ENCODE peak calls at places on chromosomes 12 and 14, in four cellular contexts. One of them, this sample, is unnamed.
A peak's percentile ranks its signal among the peaks of the same experiment; 100 is the strongest.

GRCh38 chr12:95626854-95627253 is 75.6 kb upstream of the USP44 start:
- DNase-seq in bronchial epithelial cell: no peak
- DNase-seq in WERI-Rb-1: no peak
- DNase-seq in CD4-positive, alpha-beta T cell: no peak
- DNase-seq in this sample: no peak

GRCh38 chr14:88493392-88494185 is 61.2 kb downstream of the PTPN21 start:
- DNase-seq in bronchial epithelial cell: no peak
- DNase-seq in CD4-positive, alpha-beta T cell: no peak
- DNase-seq in WERI-Rb-1: no peak
- DNase-seq in this sample: no peak

GRCh38 chr14:81440041-81440440 is 39.9 kb upstream of the STON2 start:
- DNase-seq in CD4-positive, alpha-beta T cell: no peak
- DNase-seq in bronchial epithelial cell: no peak
- DNase-seq in WERI-Rb-1: no peak
- DNase-seq in this sample: no peak

GRCh38 chr14:99067141-99067920 is 204.7 kb downstream of the BCL11B start:
- DNase-seq in bronchial epithelial cell: no peak
- DNase-seq in WERI-Rb-1: no peak
- DNase-seq in CD4-positive, alpha-beta T cell: no peak
- DNase-seq in this sample: no peak

GRCh38 chr14:105387530-105387922 is 10.8 kb upstream of the TEX22 start:
- DNase-seq in CD4-positive, alpha-beta T cell: no peak
- DNase-seq in WERI-Rb-1: no peak
- DNase-seq in bronchial epithelial cell: no peak
- DNase-seq in this sample: no peak

GRCh38 chr12:8045952-8046944 is 13.7 kb downstream of the FOXJ2 start:
- DNase-seq in bronchial epithelial cell: peak; percentile 59
- DNase-seq in CD4-positive, alpha-beta T cell: peak; percentile 78
- DNase-seq in WERI-Rb-1: peak; percentile 72
- DNase-seq in this sample: peak; percentile 60

GRCh38 chr12:19263666-19264065 is 134.1 kb downstream of the PLEKHA5 start:
- DNase-seq in bronchial epithelial cell: no peak
- DNase-seq in CD4-positive, alpha-beta T cell: no peak
- DNase-seq in WERI-Rb-1: no peak
- DNase-seq in this sample: no peak

GRCh38 chr12:6950401-6950801 is 755 bp upstream of the PTPN6 start:
- DNase-seq in WERI-Rb-1: no peak
- DNase-seq in bronchial epithelial cell: no peak
- DNase-seq in CD4-positive, alpha-beta T cell: no peak
- DNase-seq in this sample: no peak

GRCh38 chr14:74886001-74886400 is 4.3 kb downstream of the DLST start:
- DNase-seq in CD4-positive, alpha-beta T cell: no peak
- DNase-seq in WERI-Rb-1: no peak
- DNase-seq in bronchial epithelial cell: peak; percentile 40
- DNase-seq in this sample: no peak

GRCh38 chr14:72553656-72554055 is 340.2 kb downstream of the DPF3 start:
- DNase-seq in bronchial epithelial cell: no peak
- DNase-seq in CD4-positive, alpha-beta T cell: no peak
- DNase-seq in WERI-Rb-1: no peak
- DNase-seq in this sample: no peak

GRCh38 chr12:112482734-112483133 is 64.0 kb downstream of the PTPN11 start:
- DNase-seq in bronchial epithelial cell: no peak
- DNase-seq in WERI-Rb-1: no peak
- DNase-seq in CD4-positive, alpha-beta T cell: no peak
- DNase-seq in this sample: no peak

GRCh38 chr14:69105326-69105725 is 47.6 kb downstream of the DCAF5 start:
- DNase-seq in WERI-Rb-1: no peak
- DNase-seq in bronchial epithelial cell: peak; percentile 71
- DNase-seq in CD4-positive, alpha-beta T cell: no peak
- DNase-seq in this sample: no peak

GRCh38 chr12:34625116-34625515 is 602.8 kb downstream of the ALG10 start:
- DNase-seq in WERI-Rb-1: no peak
- DNase-seq in bronchial epithelial cell: peak; percentile 4
- DNase-seq in CD4-positive, alpha-beta T cell: no peak
- DNase-seq in this sample: no peak
- TF ChIP-seq CTCF in WERI-Rb-1: peak; percentile 3
- TF ChIP-seq CTCF in bronchial epithelial cell: no peak
- TF ChIP-seq CTCF in CD4-positive, alpha-beta T cell: no peak
- TF ChIP-seq CTCF in this sample: no peak

DNA sequence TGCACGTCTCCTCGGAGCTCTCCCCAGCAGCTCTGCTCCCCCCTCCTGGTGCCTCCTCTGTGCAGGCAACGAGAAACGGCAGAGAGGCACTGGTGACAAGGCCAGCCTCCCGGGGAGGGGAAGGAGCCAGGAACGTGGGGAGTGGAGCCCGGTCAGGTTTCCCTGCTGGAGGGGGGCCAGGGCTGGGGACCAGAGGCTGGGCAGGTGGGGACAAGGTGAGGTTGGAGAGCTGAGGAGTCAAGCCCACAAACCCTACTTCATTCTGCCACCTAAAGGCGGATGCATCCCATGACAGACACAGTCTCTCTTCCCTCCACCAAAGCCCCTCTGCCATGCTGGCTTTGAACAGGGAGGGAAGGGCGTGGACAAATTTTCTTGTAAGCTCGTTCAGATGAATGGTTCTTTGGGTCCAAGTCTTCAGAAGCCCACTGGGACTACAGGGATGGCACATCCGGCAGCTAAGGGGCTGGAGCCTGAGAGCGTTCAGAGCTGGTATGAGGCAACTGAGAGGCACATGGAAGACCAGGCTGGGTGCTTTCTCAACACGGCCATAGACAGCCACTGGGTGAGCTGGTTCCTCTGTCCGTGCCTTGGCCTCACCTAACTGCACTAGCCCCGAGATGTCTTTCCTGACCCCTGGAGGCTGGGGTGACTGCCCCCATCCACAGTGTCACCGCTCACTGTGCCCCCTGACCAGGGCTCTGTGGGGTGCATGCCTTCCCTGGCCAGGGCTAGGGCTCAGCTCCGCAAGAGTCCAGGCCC is 105.9 kb downstream of the RBM19 start:
- DNase-seq in CD4-positive, alpha-beta T cell: no peak
- DNase-seq in bronchial epithelial cell: no peak
- DNase-seq in WERI-Rb-1: peak; percentile 68
- DNase-seq in this sample: no peak
- TF ChIP-seq CTCF in CD4-positive, alpha-beta T cell: no peak
- TF ChIP-seq CTCF in bronchial epithelial cell: no peak
- TF ChIP-seq CTCF in WERI-Rb-1: peak; percentile 80
- TF ChIP-seq CTCF in this sample: no peak

DNA sequence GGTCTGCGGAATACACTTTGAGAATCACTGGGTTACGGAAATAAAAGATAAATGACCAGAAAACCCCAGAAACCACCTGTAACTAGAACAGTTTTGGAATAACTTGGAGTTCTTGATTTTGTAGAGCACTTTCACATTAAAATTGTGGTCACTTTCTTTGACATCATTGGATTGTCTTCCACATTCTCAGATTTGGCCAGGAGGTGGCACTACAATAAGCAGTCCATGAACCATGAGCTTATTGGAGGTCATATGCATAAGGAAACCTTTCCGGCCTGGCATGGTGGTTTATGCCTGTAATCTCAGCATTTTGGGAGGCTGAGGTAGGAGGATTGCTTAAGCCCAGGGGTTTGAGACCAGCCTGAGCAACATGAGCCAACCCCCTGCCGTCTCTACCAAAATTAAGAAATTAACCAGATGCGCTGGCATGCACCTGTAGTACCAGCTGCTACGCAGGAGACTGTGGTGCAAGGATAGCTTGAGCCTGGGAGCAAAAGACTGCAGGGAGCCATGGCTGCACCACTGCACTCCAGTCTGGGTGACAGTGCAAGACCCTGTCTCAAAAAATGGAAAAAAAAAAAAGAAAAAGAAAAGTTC is 107.7 kb upstream of the CAND1 start:
- DNase-seq in WERI-Rb-1: peak; percentile 49
- DNase-seq in bronchial epithelial cell: peak; percentile 48
- DNase-seq in CD4-positive, alpha-beta T cell: peak; percentile 1
- DNase-seq in this sample: no peak
- TF ChIP-seq CTCF in WERI-Rb-1: peak; percentile 48
- TF ChIP-seq CTCF in bronchial epithelial cell: peak; percentile 62
- TF ChIP-seq CTCF in CD4-positive, alpha-beta T cell: peak; percentile 48
- TF ChIP-seq CTCF in this sample: no peak

GRCh38 chr12:39807043-39807442 is 187.4 kb upstream of the ABCD2 start:
- DNase-seq in CD4-positive, alpha-beta T cell: no peak
- DNase-seq in bronchial epithelial cell: peak; percentile 13
- DNase-seq in WERI-Rb-1: peak; percentile 50
- DNase-seq in this sample: no peak
- TF ChIP-seq CTCF in CD4-positive, alpha-beta T cell: no peak
- TF ChIP-seq CTCF in bronchial epithelial cell: peak; percentile 3
- TF ChIP-seq CTCF in WERI-Rb-1: peak; percentile 59
- TF ChIP-seq CTCF in this sample: no peak